ENCODE peak calls at places on chromosome 9, in five cellular contexts. C is HCT116, N is HepG2, G is IMR-90, H is H1. U is an unnamed sample.
A peak's percentile ranks its signal among the peaks of the same experiment; 100 is the strongest.

GRCh38 chr9:125822902-125823301 is 75.7 kb downstream of the PBX3 start:
- DNase-seq in C (no peak), N (no peak), G (no peak), H (no peak), U (no peak)

GRCh38 chr9:35406183-35406959 is 83.5 kb upstream of the RUSC2 start:
- DNase-seq in C (no peak), N (no peak), G (no peak), H (peak; percentile 99), U (no peak)

GRCh38 chr9:130461731-130462130 is 17.0 kb downstream of the ASS1 start:
- DNase-seq in C (no peak), N (no peak), G (no peak), H (no peak), U (no peak)

GRCh38 chr9:111974092-111974681 is 77.6 kb downstream of the UGCG start:
- DNase-seq in C (no peak), N (no peak), G (peak; percentile 66), H (no peak), U (peak; percentile 48)

GRCh38 chr9:92749934-92750315 is 14.7 kb downstream of the BICD2 start:
- DNase-seq in C (no peak), N (no peak), G (peak; percentile 32), H (no peak), U (no peak)

GRCh38 chr9:133112361-133113026 is 8.5 kb downstream of the RALGDS start:
- DNase-seq in C (no peak), N (no peak), G (no peak), H (no peak), U (no peak)

GRCh38 chr9:82081507-82081906 is 92.9 kb downstream of the SPATA31D1 start:
- DNase-seq in C (no peak), N (no peak), G (no peak), H (no peak), U (no peak)

GRCh38 chr9:30574355-30575151 is 1809.9 kb upstream of the ACO1 start:
- DNase-seq in C (no peak), N (no peak), G (no peak), H (no peak), U (no peak)

GRCh38 chr9:4297795-4298254 is 2.0 kb downstream of the GLIS3 start:
- DNase-seq in C (no peak), N (peak; percentile 39), G (peak; percentile 65), H (no peak), U (peak; percentile 64)

GRCh38 chr9:93701494-93702218 is 125.3 kb downstream of the PHF2 start:
- DNase-seq in C (no peak), N (no peak), G (no peak), H (no peak), U (no peak)

GRCh38 chr9:96241391-96241809 is 60.6 kb downstream of the HSD17B3 start:
- DNase-seq in C (peak; percentile 82), N (no peak), G (no peak), H (no peak), U (no peak)

GRCh38 chr9:113578877-113579269 is 115.3 kb downstream of the RGS3 start:
- DNase-seq in C (peak; percentile 59), N (no peak), G (peak; percentile 97), H (no peak), U (peak; percentile 49)

GRCh38 chr9:134619983-134620612 is 21.5 kb upstream of the COL5A1 start:
- DNase-seq in C (no peak), N (no peak), G (no peak), H (peak; percentile 38), U (no peak)

GRCh38 chr9:123637596-123637939 is 281.6 kb downstream of the CRB2 start:
- DNase-seq in C (no peak), N (no peak), G (peak; percentile 53), H (no peak), U (no peak)

GRCh38 chr9:108041551-108041950 is 552.0 kb upstream of the KLF4 start:
- DNase-seq in C (no peak), N (no peak), G (peak; percentile 69), H (no peak), U (no peak)

GRCh38 chr9:34380034-34380510 is 3.4 kb upstream of the MYORG start:
- DNase-seq in C (no peak), N (no peak), G (no peak), H (peak; percentile 70), U (no peak)

GRCh38 chr9:2459756-2460155 is 161.8 kb upstream of the VLDLR start:
- DNase-seq in C (no peak), N (no peak), G (no peak), H (no peak), U (no peak)

GRCh38 chr9:16769291-16769690 is 101.2 kb downstream of the BNC2 start:
- DNase-seq in C (no peak), N (no peak), G (no peak), H (no peak), U (no peak)

GRCh38 chr9:108780949-108781734 is 74.6 kb downstream of the ACTL7B start:
- DNase-seq in C (no peak), N (no peak), G (no peak), H (no peak), U (no peak)

GRCh38 chr9:18105996-18106595 is 367.9 kb upstream of the ADAMTSL1 start:
- DNase-seq in C (no peak), N (no peak), G (no peak), H (no peak), U (no peak)

GRCh38 chr9:97527626-97528528 is 26.4 kb downstream of the TMOD1 start:
- DNase-seq in C (no peak), N (no peak), G (no peak), H (peak; percentile 63), U (no peak)

GRCh38 chr9:3856592-3856991 is 330.8 kb upstream of the RFX3 start:
- DNase-seq in C (no peak), N (no peak), G (peak; percentile 26), H (no peak), U (no peak)

GRCh38 chr9:127140181-127140580 is 17.7 kb upstream of the ANGPTL2 start:
- DNase-seq in C (no peak), N (no peak), G (no peak), H (no peak), U (no peak)

GRCh38 chr9:135073741-135074305 is 13.6 kb upstream of the OLFM1 start:
- DNase-seq in C (no peak), N (no peak), G (no peak), H (no peak), U (no peak)

GRCh38 chr9:92406506-92406905 is 2.1 kb upstream of the OGN start:
- DNase-seq in C (no peak), N (no peak), G (no peak), H (no peak), U (peak; percentile 65)

GRCh38 chr9:76558465-76558864 is 99.5 kb downstream of the GCNT1 start:
- DNase-seq in C (no peak), N (no peak), G (no peak), H (no peak), U (no peak)

GRCh38 chr9:112348257-112348992 is 15.0 kb upstream of the PTBP3 start:
- DNase-seq in C (no peak), N (peak; percentile 49), G (peak; percentile 35), H (peak; percentile 51), U (peak; percentile 83)

GRCh38 chr9:69945671-69946141 is 97.9 kb upstream of the MAMDC2 start:
- DNase-seq in C (no peak), N (no peak), G (peak; percentile 85), H (no peak), U (peak; percentile 62)

GRCh38 chr9:133607976-133608375 is 1.2 kb downstream of the FAM163B start:
- DNase-seq in C (no peak), N (no peak), G (no peak), H (no peak), U (no peak)

GRCh38 chr9:86126998-86127972 is 27.9 kb upstream of the GOLM1 start:
- DNase-seq in C (peak; percentile 96), N (peak; percentile 79), G (peak; percentile 74), H (peak; percentile 77), U (no peak)

GRCh38 chr9:120256146-120256545 is 323.8 kb downstream of the CDK5RAP2 start:
- DNase-seq in C (no peak), N (no peak), G (no peak), H (no peak), U (no peak)

GRCh38 chr9:78595200-78595945 is 298.4 kb downstream of the PSAT1 start:
- DNase-seq in C (no peak), N (no peak), G (peak; percentile 43), H (no peak), U (no peak)

GRCh38 chr9:110820378-110820777 is 151.8 kb downstream of the MUSK start:
- DNase-seq in C (no peak), N (no peak), G (no peak), H (no peak), U (no peak)

GRCh38 chr9:136728548-136729123 is 14.1 kb downstream of the LCN10 start:
- DNase-seq in C (no peak), N (no peak), G (peak; percentile 29), H (peak; percentile 81), U (peak; percentile 47)

GRCh38 chr9:136725612-136726011 is 13.2 kb downstream of the DIPK1B start:
- DNase-seq in C (no peak), N (no peak), G (peak; percentile 57), H (no peak), U (peak; percentile 67)

GRCh38 chr9:136728080-136728547 is 14.6 kb downstream of the LCN10 start:
- DNase-seq in C (peak; percentile 60), N (peak; percentile 67), G (peak; percentile 85), H (peak; percentile 93), U (peak; percentile 84)

GRCh38 chr9:136726118-136726517 is 13.7 kb downstream of the DIPK1B start:
- DNase-seq in C (no peak), N (no peak), G (no peak), H (no peak), U (no peak)

GRCh38 chr9:136726631-136727191 is 14.3 kb downstream of the DIPK1B start:
- DNase-seq in C (no peak), N (peak; percentile 67), G (peak; percentile 31), H (no peak), U (peak; percentile 56)
- H4K20me1 ChIP-seq in C (peaks cover 37% of the 10 kb centered on the region), N (peaks cover 52% of the 10 kb centered on the region), G (peaks cover 62% of the 10 kb centered on the region), H (peaks cover 26% of the 10 kb centered on the region), U (no peaks in the 10 kb centered on the region)

GRCh38 chr9:13279284-13280162 is at the start of gene MPDZ:
- DNase-seq in C (no peak), N (peak; percentile 31), G (peak; percentile 66), H (peak; percentile 79), U (peak; percentile 81)
- TF ChIP-seq POLR2A in C (no peak), N (peak; percentile 51), G (no peak), H (peak; percentile 8), U (peak; percentile 28)

GRCh38 chr9:136333045-136333444 is 5.7 kb downstream of the GPSM1 start:
- DNase-seq in C (no peak), N (no peak), G (no peak), H (no peak), U (no peak)

GRCh38 chr9:136336156-136336860 is 9.0 kb downstream of the GPSM1 start:
- DNase-seq in C (no peak), N (no peak), G (peak; percentile 60), H (no peak), U (no peak)

GRCh38 chr9:136335296-136336155 is 8.2 kb downstream of the GPSM1 start:
- DNase-seq in C (no peak), N (no peak), G (no peak), H (no peak), U (no peak)

GRCh38 chr9:136333486-136333885 is 6.1 kb downstream of the GPSM1 start:
- DNase-seq in C (no peak), N (no peak), G (no peak), H (no peak), U (no peak)

GRCh38 chr9:136334541-136334940 is 7.2 kb downstream of the GPSM1 start:
- DNase-seq in C (no peak), N (no peak), G (no peak), H (no peak), U (no peak)
- H4K20me1 ChIP-seq in C (no peaks in the 10 kb centered on the region), N (no peaks in the 10 kb centered on the region), G (peaks cover 90% of the 10 kb centered on the region), H (no peaks in the 10 kb centered on the region), U (no peaks in the 10 kb centered on the region)

GRCh38 chr9:128314697-128315096 is 7.5 kb downstream of the TRUB2 start:
- DNase-seq in C (no peak), N (no peak), G (no peak), H (no peak), U (no peak)
- TF ChIP-seq POLR2A in C (no peak), N (no peak), G (no peak), H (no peak), U (no peak)

U was measured in endothelial cell of umbilical vein.